ENCODE peak calls at places on chromosomes 4 and X, in six cellular contexts. C is mesenchymal stem cell, R is neuronal stem cell, I is mesendoderm, P is H1, G is trophoblast cell. Q is an unnamed sample.

GRCh38 chrX:84188320-84188834 is 378 bp upstream of the RPS6KA6 start:
- DNase-seq in I (peak), P (peak), C (peak), R (no peak), G (peak), Q (peak)

GRCh38 chr4:97493815-97494518 is 649.3 kb downstream of the STPG2 start:
- DNase-seq in G (peak), P (no peak), C (no peak), R (no peak), I (peak), Q (no peak)

GRCh38 chrX:149476513-149476912 is 28.6 kb downstream of the IDS start:
- DNase-seq in G (no peak), P (no peak), I (no peak), R (no peak), C (no peak), Q (no peak)

GRCh38 chr4:336099-336892 is 1.3 kb upstream of the ZNF141 start:
- DNase-seq in G (peak), P (peak), C (peak), I (peak), R (peak), Q (no peak)

GRCh38 chr4:87680271-87680670 is 30.2 kb downstream of the DMP1 start:
- DNase-seq in R (peak), G (no peak), I (no peak), P (no peak), C (no peak), Q (no peak)

GRCh38 chrX:136646602-136647239 is 1.2 kb upstream of the CD40LG start:
- DNase-seq in R (no peak), C (no peak), G (no peak), I (no peak), P (no peak), Q (no peak)

GRCh38 chr4:80069837-80070788 is 2.9 kb downstream of the ANTXR2 start:
- DNase-seq in C (peak), I (no peak), R (no peak), G (no peak), P (no peak), Q (peak)

GRCh38 chr4:13626492-13627184 is 887 bp downstream of the BOD1L1 start:
- DNase-seq in R (no peak), G (no peak), I (no peak), P (no peak), C (peak), Q (no peak)

GRCh38 chr4:41658106-41658505 is 90.4 kb downstream of the PHOX2B start:
- DNase-seq in G (peak), C (no peak), I (peak), P (no peak), R (no peak), Q (no peak)

GRCh38 chrX:41449615-41450014 is 2.5 kb downstream of the NYX start:
- DNase-seq in I (no peak), G (peak), R (no peak), P (no peak), C (peak), Q (peak)

GRCh38 chr4:99087887-99088484 is 602 bp downstream of the ADH5 start:
- DNase-seq in P (no peak), I (peak), R (no peak), C (peak), G (peak), Q (peak)

GRCh38 chr4:73721419-73721818 is 18.9 kb upstream of the CXCL8 start:
- DNase-seq in G (peak), I (no peak), C (peak), P (no peak), R (no peak), Q (peak)

GRCh38 chr4:165524532-165525190 is 145.9 kb downstream of the CPE start:
- DNase-seq in I (no peak), P (no peak), C (no peak), G (no peak), R (no peak), Q (no peak)

GRCh38 chrX:56788229-56788628 is 59.2 kb downstream of the NBDY start:
- DNase-seq in G (peak), I (no peak), R (no peak), P (no peak), C (no peak), Q (peak)

GRCh38 chr4:8552581-8553205 is 27.5 kb upstream of the GPR78 start:
- DNase-seq in R (no peak), I (no peak), C (no peak), G (peak), P (no peak), Q (no peak)

GRCh38 chrX:124506031-124506430 is 159.7 kb downstream of the SH2D1A start:
- DNase-seq in R (no peak), C (peak), I (no peak), G (no peak), P (no peak), Q (no peak)

DNA sequence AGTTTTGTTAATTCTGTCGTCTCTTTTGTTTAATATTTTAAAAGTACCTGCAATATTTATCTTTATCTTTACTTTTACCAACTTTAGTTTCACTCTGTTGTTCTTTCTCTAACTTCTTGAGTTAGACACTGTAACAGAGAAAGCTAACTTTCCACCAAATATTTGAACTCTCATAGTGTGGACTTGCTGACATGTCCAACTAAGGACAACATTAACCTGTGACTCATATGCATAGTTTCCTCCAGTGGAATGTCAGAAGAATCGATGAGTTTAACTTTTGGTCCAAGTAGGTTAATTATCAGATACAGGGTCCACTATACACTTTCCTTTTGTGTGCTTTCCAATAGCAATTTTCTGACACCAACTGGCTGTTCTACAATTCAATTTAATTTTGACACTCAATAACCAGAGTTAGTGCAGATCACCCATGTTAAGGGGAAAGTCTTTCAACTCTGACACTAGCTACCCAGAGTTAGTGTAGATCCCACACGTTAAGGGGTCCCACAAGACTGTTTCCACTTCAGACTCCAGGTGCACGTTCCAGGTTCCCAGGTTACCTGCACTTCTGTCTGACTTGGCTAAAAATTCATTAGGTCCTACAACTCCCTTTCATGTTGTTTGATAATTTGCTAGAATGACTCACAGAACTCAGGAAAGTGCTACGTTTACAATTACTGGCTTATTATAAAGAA is 559.0 kb upstream of the AMOT start:
- DNase-seq in R (no peak), C (peak), I (no peak), P (no peak), G (peak), Q (no peak)
- H2BK5ac ChIP-seq in R (no peak), C (no peak), I (no peak), P (peak), G (peak), Q (no peak)

GRCh38 chrX:37993857-37994619 is 12.3 kb upstream of the SYTL5 start:
- DNase-seq in G (no peak), C (no peak), I (peak), R (peak), P (no peak), Q (no peak)
- H2BK5ac ChIP-seq in G (no peak), C (no peak), I (no peak), R (no peak), P (no peak), Q (no peak)

GRCh38 chrX:15814811-15815210 is 24.5 kb downstream of the ZRSR2 start:
- DNase-seq in P (no peak), G (no peak), I (no peak), R (no peak), C (no peak), Q (no peak)
- H2BK5ac ChIP-seq in P (no peak), G (no peak), I (no peak), R (no peak), C (no peak), Q (no peak)

GRCh38 chrX:134174859-134175258 is 62.1 kb upstream of the CCDC160 start:
- DNase-seq in P (peak), G (no peak), I (peak), C (no peak), R (peak), Q (no peak)

GRCh38 chrX:134171661-134172587 is 65.1 kb upstream of the CCDC160 start:
- DNase-seq in P (no peak), R (no peak), G (peak), I (peak), C (peak), Q (no peak)

GRCh38 chrX:134174273-134174660 is 62.7 kb upstream of the CCDC160 start:
- DNase-seq in I (no peak), R (no peak), G (no peak), P (no peak), C (no peak), Q (no peak)

GRCh38 chrX:134172588-134173259 is 64.3 kb upstream of the CCDC160 start:
- DNase-seq in P (no peak), I (peak), G (peak), C (peak), R (no peak), Q (no peak)

GRCh38 chrX:134173541-134174272 is 63.3 kb upstream of the CCDC160 start:
- DNase-seq in R (no peak), C (no peak), I (peak), G (no peak), P (peak), Q (no peak)
- H2BK5ac ChIP-seq in R (peak), C (no peak), I (peak), G (no peak), P (peak), Q (no peak)

GRCh38 chrX:48911407-48912182 is at the start of gene SLC35A2:
- DNase-seq in G (peak), I (peak), C (peak), R (peak), P (peak), Q (peak)
- H2BK5ac ChIP-seq in G (no peak), I (no peak), C (peak), R (no peak), P (peak), Q (peak)